ENCODE peak calls at places on chromosomes 7 and 10, in six cellular contexts. N is body of pancreas, D is tibial artery, P is heart right ventricle, T is mammary epithelial cell, I is mesendoderm. F is an unnamed sample. For H3K4me1, the result is how much of the 10 kb centered on the place peaks cover.

GRCh38 chr7:158576050-158576762 is 11.4 kb downstream of the PTPRN2 start:
- DNase-seq in N (peak), D (no peak), P (no peak), T (no peak), I (no peak), F (no peak)

GRCh38 chr7:47513741-47514241 is 68.1 kb downstream of the TNS3 start:
- DNase-seq in N (peak), D (peak), P (no peak), T (no peak), I (no peak), F (peak)

GRCh38 chr7:101557978-101558741 is 70.9 kb downstream of the MYL10 start:
- DNase-seq in N (no peak), D (no peak), P (no peak), T (no peak), I (no peak), F (no peak)

GRCh38 chr7:139861794-139862193 is 32.7 kb downstream of the TBXAS1 start:
- DNase-seq in N (no peak), D (no peak), P (no peak), T (no peak), I (no peak), F (no peak)

GRCh38 chr10:100863433-100863832 is 49.3 kb upstream of the SLF2 start:
- DNase-seq in N (no peak), D (no peak), P (no peak), T (no peak), I (no peak), F (no peak)

GRCh38 chr10:14016011-14016536 is 314.6 kb downstream of the FRMD4A start:
- DNase-seq in N (peak), D (peak), P (peak), T (no peak), I (no peak), F (peak)

GRCh38 chr7:157032644-157033482 is 22.4 kb upstream of the MNX1 start:
- DNase-seq in N (no peak), D (no peak), P (no peak), T (peak), I (no peak), F (no peak)

GRCh38 chr10:17406036-17406834 is 48.2 kb downstream of the ST8SIA6 start:
- DNase-seq in N (no peak), D (no peak), P (no peak), T (no peak), I (peak), F (peak)

GRCh38 chr10:132382231-132382922 is 14.6 kb upstream of the PWWP2B start:
- DNase-seq in N (no peak), D (no peak), P (no peak), T (no peak), I (no peak), F (no peak)

GRCh38 chr10:110827410-110827809 is 44.3 kb upstream of the PDCD4 start:
- DNase-seq in N (no peak), D (no peak), P (no peak), T (peak), I (no peak), F (no peak)

GRCh38 chr7:131010029-131010705 is 276.2 kb upstream of the KLF14 start:
- DNase-seq in N (no peak), D (no peak), P (no peak), T (no peak), I (no peak), F (no peak)

GRCh38 chr10:63464402-63465292 is 1.1 kb downstream of the JMJD1C start:
- DNase-seq in N (no peak), D (no peak), P (no peak), T (peak), I (no peak), F (peak)

GRCh38 chr7:110921478-110922210 is 169.3 kb upstream of the LRRN3 start:
- DNase-seq in N (no peak), D (no peak), P (no peak), T (peak), I (no peak), F (no peak)

GRCh38 chr7:149824748-149825566 is 13.2 kb upstream of the ZNF862 start:
- DNase-seq in N (no peak), D (no peak), P (no peak), T (no peak), I (no peak), F (no peak)

GRCh38 chr7:42096262-42096661 is 140.7 kb downstream of the GLI3 start:
- DNase-seq in N (no peak), D (no peak), P (no peak), T (no peak), I (no peak), F (no peak)

GRCh38 chr7:42574693-42575084 is 337.2 kb downstream of the C7orf25 start:
- DNase-seq in N (no peak), D (no peak), P (no peak), T (no peak), I (peak), F (no peak)

GRCh38 chr10:94429049-94429707 is 26.8 kb downstream of the TBC1D12 start:
- DNase-seq in N (no peak), D (no peak), P (no peak), T (no peak), I (no peak), F (no peak)

GRCh38 chr10:12409171-12409570 is 59.8 kb downstream of the CAMK1D start:
- DNase-seq in N (no peak), D (no peak), P (no peak), T (no peak), I (no peak), F (no peak)

GRCh38 chr7:110944966-110945644 is 145.8 kb upstream of the LRRN3 start:
- DNase-seq in N (no peak), D (no peak), P (no peak), T (no peak), I (peak), F (no peak)

GRCh38 chr10:124722812-124723783 is 21.1 kb downstream of the FAM53B start:
- DNase-seq in N (no peak), D (peak), P (no peak), T (peak), I (peak), F (no peak)

GRCh38 chr7:52283399-52283798 is 752.0 kb upstream of the POM121L12 start:
- DNase-seq in N (no peak), D (no peak), P (no peak), T (no peak), I (no peak), F (no peak)

GRCh38 chr7:116521046-116521664 is 3.7 kb upstream of the CAV1 start:
- DNase-seq in N (no peak), D (no peak), P (no peak), T (peak), I (no peak), F (no peak)

GRCh38 chr7:108263364-108263951 is 133.3 kb upstream of the LAMB4 start:
- DNase-seq in N (peak), D (no peak), P (peak), T (no peak), I (no peak), F (peak)

GRCh38 chr7:39880556-39880955 is 69.5 kb upstream of the CDK13 start:
- DNase-seq in N (no peak), D (no peak), P (no peak), T (peak), I (no peak), F (no peak)

GRCh38 chr10:60309371-60309770 is 80.3 kb downstream of the ANK3 start:
- DNase-seq in N (no peak), D (no peak), P (no peak), T (no peak), I (no peak), F (no peak)
- H3K4me1 ChIP-seq in N (under half), D (under half), P (under half), T (under half), I (under half), F (under half)

GRCh38 chr7:106289848-106290247 is 5.1 kb upstream of the NAMPT start:
- DNase-seq in N (no peak), D (no peak), P (no peak), T (no peak), I (no peak), F (no peak)
- H3K27ac ChIP-seq in N (peak), D (no peak), P (no peak), T (no peak), I (no peak), F (peak)

GRCh38 chr7:128910569-128910945 is at the start of gene KCP:
- DNase-seq in N (no peak), D (no peak), P (no peak), T (no peak), I (peak), F (no peak)

GRCh38 chr7:128911441-128912031 is 1.0 kb upstream of the KCP start:
- DNase-seq in N (peak), D (peak), P (peak), T (no peak), I (peak), F (no peak)

GRCh38 chr7:128914566-128915151 is 4.2 kb upstream of the KCP start:
- DNase-seq in N (no peak), D (no peak), P (no peak), T (no peak), I (no peak), F (no peak)

GRCh38 chr7:128913856-128914565 is 3.5 kb upstream of the KCP start:
- DNase-seq in N (no peak), D (no peak), P (no peak), T (no peak), I (no peak), F (no peak)

GRCh38 chr7:128912281-128912680 is 1.8 kb upstream of the KCP start:
- DNase-seq in N (no peak), D (no peak), P (no peak), T (no peak), I (no peak), F (no peak)
- H3K4me3 ChIP-seq in N (no peak), D (no peak), P (no peak), T (no peak), I (no peak), F (no peak)

GRCh38 chr7:3267928-3268690 is 32.9 kb upstream of the SDK1 start:
- DNase-seq in N (peak), D (no peak), P (no peak), T (peak), I (no peak), F (no peak)
- H3K4me1 ChIP-seq in N (under half), D (under half), P (under half), T (under half), I (under half), F (under half)

GRCh38 chr7:66221442-66221841 is 16.3 kb downstream of the TPST1 start:
- DNase-seq in N (no peak), D (no peak), P (no peak), T (no peak), I (no peak), F (no peak)
- H3K27ac ChIP-seq in N (no peak), D (no peak), P (no peak), T (no peak), I (no peak), F (no peak)

DNA sequence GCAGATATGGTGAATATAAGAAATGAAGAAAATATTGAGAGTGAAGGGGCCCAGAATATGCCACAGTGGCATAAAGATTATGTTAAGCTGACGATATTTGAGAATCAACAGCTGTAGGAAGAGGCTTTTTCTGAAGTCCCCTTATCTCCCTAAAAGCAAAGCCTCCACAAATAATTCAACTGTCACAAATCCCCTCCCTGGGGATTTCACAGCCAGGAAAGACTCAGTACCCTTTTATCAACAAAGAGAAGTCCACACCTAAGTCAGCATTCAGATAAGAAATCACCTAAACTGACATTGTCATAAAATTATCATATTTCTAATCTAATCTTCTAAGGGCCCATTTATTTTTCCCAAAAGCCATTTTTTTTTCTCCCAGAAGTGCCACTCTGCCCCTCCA is 284.9 kb upstream of the VWC2 start:
- DNase-seq in N (no peak), D (no peak), P (no peak), T (no peak), I (peak), F (no peak)
- H3K4me3 ChIP-seq in N (no peak), D (no peak), P (no peak), T (no peak), I (no peak), F (no peak)

GRCh38 chr10:42961776-42962119 is 115.1 kb upstream of the RET start:
- DNase-seq in N (no peak), D (no peak), P (no peak), T (no peak), I (no peak), F (no peak)
- H3K4me1 ChIP-seq in N (under half), D (under half), P (under half), T (under half), I (under half), F (under half)

GRCh38 chr10:116691079-116691398 is 51.3 kb downstream of the HSPA12A start:
- DNase-seq in N (no peak), D (no peak), P (peak), T (no peak), I (peak), F (no peak)

GRCh38 chr10:116694253-116694926 is 48.0 kb downstream of the HSPA12A start:
- DNase-seq in N (no peak), D (no peak), P (no peak), T (no peak), I (peak), F (no peak)

GRCh38 chr10:116691544-116692126 is 50.7 kb downstream of the HSPA12A start:
- DNase-seq in N (peak), D (no peak), P (peak), T (no peak), I (no peak), F (no peak)

GRCh38 chr10:116690356-116691078 is 51.8 kb downstream of the HSPA12A start:
- DNase-seq in N (no peak), D (no peak), P (peak), T (no peak), I (peak), F (no peak)

DNA sequence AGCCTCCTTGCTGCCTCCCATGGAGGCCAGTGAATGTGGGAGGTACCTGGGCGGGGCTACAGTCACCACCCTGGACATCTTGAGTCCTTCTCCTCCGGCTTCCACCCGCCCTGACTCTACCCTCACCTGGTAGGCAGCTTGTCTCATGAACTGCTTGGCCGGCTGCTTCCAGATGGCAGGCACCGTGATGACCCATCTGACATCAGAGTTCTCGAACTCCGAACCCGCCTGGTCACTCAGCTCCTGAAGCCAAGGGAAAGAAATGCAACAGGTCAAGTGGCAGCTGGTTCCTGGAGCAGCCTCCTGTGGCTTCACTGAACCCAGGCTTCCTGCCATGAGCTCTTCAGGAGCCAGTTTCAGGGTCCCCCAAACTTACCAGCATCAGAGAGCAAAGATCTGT is 50.1 kb downstream of the HSPA12A start:
- DNase-seq in N (no peak), D (no peak), P (no peak), T (no peak), I (no peak), F (no peak)
- H3K27ac ChIP-seq in N (no peak), D (peak), P (no peak), T (no peak), I (no peak), F (no peak)

GRCh38 chr10:117133273-117134083 is 4.6 kb downstream of the VAX1 start:
- DNase-seq in N (no peak), D (no peak), P (no peak), T (no peak), I (peak), F (no peak)

GRCh38 chr10:117135480-117136140 is 2.5 kb downstream of the VAX1 start:
- DNase-seq in N (no peak), D (no peak), P (no peak), T (no peak), I (no peak), F (no peak)

GRCh38 chr10:117136391-117136975 is 1.6 kb downstream of the VAX1 start:
- DNase-seq in N (no peak), D (no peak), P (no peak), T (no peak), I (peak), F (no peak)

GRCh38 chr10:117134084-117135025 is 3.7 kb downstream of the VAX1 start:
- DNase-seq in N (no peak), D (no peak), P (no peak), T (no peak), I (peak), F (no peak)

DNA sequence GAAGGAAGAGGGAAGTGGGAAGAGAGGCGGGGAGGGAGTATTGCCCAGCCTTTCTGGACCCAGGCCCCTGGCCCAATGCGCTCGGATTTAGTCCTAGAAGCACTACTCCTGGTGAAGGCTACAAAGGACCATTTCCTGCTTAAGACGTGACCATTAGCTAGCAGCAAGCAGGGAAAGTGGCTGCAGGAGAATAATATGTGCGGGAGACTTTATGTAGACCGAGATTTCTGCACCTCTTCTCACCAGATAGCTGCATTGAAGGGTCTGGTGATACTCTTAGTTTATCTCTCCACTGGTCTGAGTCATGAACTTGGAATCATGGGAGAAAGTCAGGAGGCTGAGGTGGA is 3.1 kb downstream of the VAX1 start:
- DNase-seq in N (no peak), D (no peak), P (no peak), T (no peak), I (peak), F (no peak)
- H3K4me3 ChIP-seq in N (no peak), D (no peak), P (no peak), T (no peak), I (no peak), F (no peak)